ENCODE peak calls at places on chromosomes 6 and 20, in five cellular contexts. G is kidney, T is coronary artery, Q is HFF-Myc, C is GM23338. X is an unnamed sample.
A peak's percentile ranks its signal among the peaks of the same experiment; 100 is the strongest.

GRCh38 chr20:16637814-16638213 is 64.6 kb upstream of the KIF16B start:
- DNase-seq in G (no peak), T (no peak), Q (no peak), C (no peak), X (no peak)

GRCh38 chr6:10465633-10466499 is 51.0 kb upstream of the TFAP2A start:
- DNase-seq in G (no peak), T (no peak), Q (no peak), C (peak; percentile 93), X (peak; percentile 28)

GRCh38 chr6:131070061-131070460 is 7.0 kb upstream of the EPB41L2 start:
- DNase-seq in G (no peak), T (no peak), Q (no peak), C (no peak), X (no peak)

GRCh38 chr6:7475081-7475480 is 66.4 kb upstream of the DSP start:
- DNase-seq in G (no peak), T (no peak), Q (no peak), C (no peak), X (no peak)

GRCh38 chr20:45892049-45892816 is 1.1 kb downstream of the CTSA start:
- DNase-seq in G (peak; percentile 58), T (no peak), Q (no peak), C (peak; percentile 21), X (peak; percentile 27)

GRCh38 chr20:3045042-3045815 is 623 bp upstream of the MRPS26 start:
- DNase-seq in G (no peak), T (peak; percentile 92), Q (no peak), C (peak; percentile 82), X (peak; percentile 84)

GRCh38 chr20:21433329-21433890 is 36.1 kb upstream of the NKX2-4 start:
- DNase-seq in G (no peak), T (no peak), Q (no peak), C (no peak), X (peak; percentile 5)

GRCh38 chr6:2940851-2941250 is 30.5 kb downstream of the SERPINB6 start:
- DNase-seq in G (no peak), T (no peak), Q (no peak), C (no peak), X (no peak)

GRCh38 chr6:158290659-158291058 is 21.6 kb upstream of the TULP4 start:
- DNase-seq in G (no peak), T (no peak), Q (no peak), C (no peak), X (no peak)

GRCh38 chr6:28841290-28841689 is 82.5 kb downstream of the TRIM27 start:
- DNase-seq in G (no peak), T (no peak), Q (no peak), C (peak; percentile 65), X (no peak)

GRCh38 chr6:157145656-157146285 is 177.5 kb downstream of the TMEM242 start:
- DNase-seq in G (no peak), T (no peak), Q (no peak), C (no peak), X (peak; percentile 47)

GRCh38 chr6:96089173-96089572 is 73.4 kb downstream of the FUT9 start:
- DNase-seq in G (no peak), T (no peak), Q (no peak), C (peak; percentile 82), X (no peak)

GRCh38 chr6:139679516-139680179 is 305.2 kb upstream of the CITED2 start:
- DNase-seq in G (no peak), T (no peak), Q (no peak), C (no peak), X (peak; percentile 82)

GRCh38 chr6:113381957-113382356 is 475.2 kb upstream of the MARCKS start:
- DNase-seq in G (no peak), T (no peak), Q (peak; percentile 56), C (peak; percentile 13), X (peak; percentile 50)

GRCh38 chr20:23112595-23112994 is 26.5 kb upstream of the CD93 start:
- DNase-seq in G (peak; percentile 22), T (no peak), Q (no peak), C (no peak), X (no peak)

GRCh38 chr6:142702501-142703460 is 242.2 kb downstream of the HIVEP2 start:
- DNase-seq in G (no peak), T (no peak), Q (no peak), C (peak; percentile 12), X (no peak)

GRCh38 chr6:101281266-101281665 is 112.2 kb upstream of the GRIK2 start:
- DNase-seq in G (no peak), T (no peak), Q (no peak), C (no peak), X (no peak)

GRCh38 chr6:168127384-168127868 is 48.4 kb upstream of the FRMD1 start:
- DNase-seq in G (peak; percentile 62), T (peak; percentile 54), Q (no peak), C (no peak), X (no peak)

GRCh38 chr20:58145506-58146080 is 82.9 kb downstream of the ANKRD60 start:
- DNase-seq in G (no peak), T (peak; percentile 65), Q (no peak), C (no peak), X (no peak)

GRCh38 chr6:63278916-63279315 is 40.9 kb downstream of the LGSN start:
- DNase-seq in G (no peak), T (no peak), Q (no peak), C (no peak), X (no peak)

GRCh38 chr6:4599924-4600323 is 176.3 kb upstream of the CDYL start:
- DNase-seq in G (no peak), T (no peak), Q (peak; percentile 46), C (no peak), X (peak; percentile 89)

GRCh38 chr20:46688151-46689081 is 828 bp downstream of the TP53RK start:
- DNase-seq in G (no peak), T (no peak), Q (no peak), C (no peak), X (peak; percentile 76)

GRCh38 chr20:13786143-13786828 is 1.5 kb downstream of the NDUFAF5 start:
- DNase-seq in G (no peak), T (no peak), Q (no peak), C (no peak), X (no peak)

GRCh38 chr6:126696921-126697693 is 357.2 kb downstream of the CENPW start:
- DNase-seq in G (no peak), T (no peak), Q (no peak), C (no peak), X (no peak)

GRCh38 chr6:118618676-118619377 is 32.6 kb downstream of the CEP85L start:
- DNase-seq in G (peak; percentile 70), T (no peak), Q (peak; percentile 11), C (peak; percentile 76), X (peak; percentile 40)

GRCh38 chr6:83062225-83062624 is 3.4 kb downstream of the UBE3D start:
- DNase-seq in G (no peak), T (no peak), Q (no peak), C (peak; percentile 34), X (no peak)

GRCh38 chr20:3380228-3381070 is 27.0 kb downstream of the DNAAF9 start:
- DNase-seq in G (no peak), T (no peak), Q (no peak), C (no peak), X (peak; percentile 23)

GRCh38 chr6:5422321-5422915 is 161.1 kb downstream of the FARS2 start:
- DNase-seq in G (no peak), T (no peak), Q (no peak), C (peak; percentile 76), X (peak; percentile 45)

GRCh38 chr20:432208-432607 is 24.1 kb downstream of the RBCK1 start:
- DNase-seq in G (no peak), T (no peak), Q (no peak), C (no peak), X (no peak)

GRCh38 chr6:47235964-47236760 is 73.5 kb downstream of the TNFRSF21 start:
- DNase-seq in G (no peak), T (no peak), Q (no peak), C (no peak), X (peak; percentile 66)

DNA sequence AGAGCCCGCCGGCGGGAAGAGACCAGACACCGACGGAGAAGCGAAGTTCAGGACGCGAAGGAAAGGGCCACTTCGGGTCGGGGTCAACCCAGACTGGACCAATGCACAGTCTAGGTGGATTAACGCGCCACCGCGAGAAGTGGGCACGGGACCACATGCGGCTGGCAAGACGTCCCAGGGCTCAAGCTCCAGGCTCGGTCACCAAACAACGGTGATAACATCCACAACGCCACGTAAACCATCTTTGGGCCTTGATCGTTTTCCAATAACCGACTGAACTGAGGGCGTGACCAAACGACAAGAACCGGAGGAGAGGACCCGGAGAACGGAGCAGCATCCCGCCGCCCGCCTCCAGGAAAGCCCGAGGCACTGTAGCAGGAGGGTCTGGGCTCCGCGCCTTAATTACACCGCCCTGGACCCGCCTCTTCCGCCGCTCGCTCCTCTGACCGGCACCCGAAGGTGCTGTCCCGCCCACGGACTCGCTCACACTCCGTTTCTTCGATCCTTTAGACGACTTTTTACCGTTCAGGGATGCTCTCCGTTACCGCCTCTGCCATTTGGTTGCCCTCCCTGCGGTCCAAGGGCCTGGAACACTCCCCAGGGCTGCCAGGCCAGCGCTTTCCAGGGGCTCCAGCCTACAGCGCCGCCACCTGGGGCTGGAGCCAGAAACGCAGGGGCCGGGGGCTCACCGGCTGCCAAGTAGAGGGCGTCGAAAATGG is 44.1 kb downstream of the DPPA5 start:
- DNase-seq in G (no peak), T (no peak), Q (no peak), C (peak; percentile 69), X (peak; percentile 57)
- H3K4me3 ChIP-seq in G (peak overlapping the region; percentile 64), T (peak overlapping the region; percentile 90), Q (peak overlapping the region; percentile 55), C (peak overlapping the region; percentile 75), X (peak overlapping the region; percentile 66)

GRCh38 chr6:162913206-162913605 is 185.4 kb downstream of the PACRG start:
- DNase-seq in G (no peak), T (no peak), Q (no peak), C (no peak), X (no peak)

GRCh38 chr6:162906479-162906878 is 178.7 kb downstream of the PACRG start:
- DNase-seq in G (no peak), T (no peak), Q (no peak), C (no peak), X (no peak)

GRCh38 chr6:162904069-162904663 is 176.4 kb downstream of the PACRG start:
- DNase-seq in G (no peak), T (no peak), Q (no peak), C (no peak), X (no peak)

GRCh38 chr6:162907876-162908481 is 180.2 kb downstream of the PACRG start:
- DNase-seq in G (no peak), T (no peak), Q (peak; percentile 43), C (peak; percentile 66), X (peak; percentile 63)
- TF ChIP-seq CTCF in G (peak; percentile 28), T (no peak), Q (peak; percentile 25), C (no peak), X (peak; percentile 50)

GRCh38 chr20:60642048-60642447 is 610.0 kb upstream of the CDH4 start:
- DNase-seq in G (no peak), T (no peak), Q (no peak), C (no peak), X (no peak)
- H3K4me3 ChIP-seq in G (no peak overlapping the region), T (no peak overlapping the region), Q (no peak overlapping the region), C (no peak overlapping the region), X (no peak overlapping the region)

DNA sequence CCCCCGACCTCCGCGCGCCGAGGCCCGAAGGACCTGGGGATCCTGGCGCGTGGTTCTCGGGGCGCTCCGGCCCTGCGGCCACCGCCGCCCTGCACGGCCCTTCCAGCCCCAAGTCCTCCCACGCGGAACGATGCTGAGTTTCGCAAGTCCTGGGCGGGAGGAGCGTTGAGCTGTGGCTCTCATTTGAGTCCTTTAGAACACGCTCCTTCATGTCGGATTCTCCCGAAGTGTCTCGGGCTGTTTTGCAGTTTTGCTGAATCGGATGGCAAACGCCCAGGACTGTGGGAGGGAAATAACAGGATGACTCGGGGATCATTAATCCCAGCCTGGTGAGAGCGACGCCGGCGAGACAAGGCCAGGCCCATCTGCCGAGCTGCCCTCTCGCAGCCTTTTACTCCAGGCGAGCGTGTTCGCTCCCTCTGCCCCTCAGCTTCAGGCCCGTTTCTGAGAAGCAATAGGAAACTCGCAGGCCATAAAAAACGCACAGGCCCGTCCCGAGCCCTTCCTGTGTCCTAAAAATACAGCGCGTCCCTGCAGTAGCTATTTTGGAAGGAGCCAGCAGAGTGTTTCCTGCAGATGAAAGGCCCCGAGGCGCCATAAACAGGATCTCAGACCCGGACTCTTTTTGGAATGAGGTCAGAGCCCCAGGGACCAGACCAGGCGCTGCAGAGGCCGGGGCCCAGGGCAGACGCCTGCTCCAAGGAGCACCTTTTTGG is 153.5 kb downstream of the DLL1 start:
- DNase-seq in G (peak; percentile 92), T (peak; percentile 53), Q (no peak), C (no peak), X (peak; percentile 48)
- TF ChIP-seq CTCF in G (no peak), T (no peak), Q (no peak), C (no peak), X (no peak)